ENCODE peak calls at places on chromosomes 7 and 10, in four cellular contexts. P, L, O and E are unnamed samples.

GRCh38 chr7:139189357-139189756 is 41.7 kb upstream of the UBN2 start:
- DNase-seq in P (no peak), L (no peak), O (no peak), E (no peak)

GRCh38 chr10:126252884-126253612 is 135.2 kb downstream of the ADAM12 start:
- DNase-seq in P (no peak), L (no peak), O (peak; percentile 99), E (no peak)

GRCh38 chr10:100489388-100489787 is 26.6 kb downstream of the WNT8B start:
- DNase-seq in P (no peak), L (no peak), O (no peak), E (no peak)

GRCh38 chr7:154640266-154640865 is 362.6 kb downstream of the PAXIP1 start:
- DNase-seq in P (no peak), L (no peak), O (no peak), E (no peak)

GRCh38 chr7:10484767-10485166 is 488.9 kb upstream of the PHF14 start:
- DNase-seq in P (no peak), L (no peak), O (no peak), E (no peak)

GRCh38 chr7:92131764-92132330 is 2.4 kb downstream of the CYP51A1 start:
- DNase-seq in P (no peak), L (no peak), O (no peak), E (no peak)

GRCh38 chr7:47444376-47445098 is 137.4 kb downstream of the TNS3 start:
- DNase-seq in P (no peak), L (no peak), O (no peak), E (no peak)

GRCh38 chr10:110525349-110526260 is 27.9 kb downstream of the DUSP5 start:
- DNase-seq in P (no peak), L (no peak), O (peak; percentile 38), E (no peak)

GRCh38 chr10:30413996-30414576 is 19.9 kb upstream of the MAP3K8 start:
- DNase-seq in P (no peak), L (peak; percentile 26), O (no peak), E (peak; percentile 16)